ENCODE peak calls at places on chromosomes 11 and 22, in four cellular contexts. I, O, L and Q are unnamed samples. For H3K36me3, the result is how much of the 10 kb centered on the place peaks cover.

GRCh38 chr11:36513965-36514364 is 3.9 kb upstream of the TRAF6 start:
- DNase-seq in L (no peak), I (no peak), O (no peak), Q (no peak)

GRCh38 chr11:102940714-102941588 is 14.6 kb downstream of the MMP13 start:
- DNase-seq in I (peak), L (peak), O (no peak), Q (no peak)

GRCh38 chr11:2808850-2809847 is 76.4 kb downstream of the CDKN1C start:
- DNase-seq in O (no peak), I (no peak), L (no peak), Q (no peak)

GRCh38 chr22:49298834-49299750 is 528.6 kb downstream of the BRD1 start:
- DNase-seq in L (no peak), O (peak), I (no peak), Q (peak)

GRCh38 chr11:12678092-12678491 is 3.9 kb downstream of the TEAD1 start:
- DNase-seq in O (no peak), L (no peak), I (no peak), Q (no peak)

GRCh38 chr22:40665312-40665711 is 14.0 kb upstream of the MCHR1 start:
- DNase-seq in L (no peak), I (no peak), O (peak), Q (peak)

GRCh38 chr11:56353991-56354390 is at the start of gene OR8J1:
- DNase-seq in L (no peak), O (no peak), I (no peak), Q (no peak)

GRCh38 chr11:15920856-15921629 is 435.3 kb downstream of the SOX6 start:
- DNase-seq in O (peak), I (no peak), L (no peak), Q (no peak)

GRCh38 chr22:33221566-33221965 is 163.4 kb upstream of the SYN3 start:
- DNase-seq in O (no peak), I (no peak), L (no peak), Q (no peak)

GRCh38 chr11:7449841-7450214 is 35.5 kb upstream of the OLFML1 start:
- DNase-seq in L (no peak), O (no peak), I (no peak), Q (no peak)

GRCh38 chr11:75352417-75353206 is 1.2 kb upstream of the ARRB1 start:
- DNase-seq in L (no peak), O (peak), I (no peak), Q (no peak)

GRCh38 chr11:23403210-23404185 is 543.2 kb upstream of the CCDC179 start:
- DNase-seq in I (no peak), O (no peak), L (no peak), Q (no peak)

GRCh38 chr11:13029872-13030271 is 20.8 kb downstream of the RASSF10 start:
- DNase-seq in I (no peak), O (no peak), L (no peak), Q (no peak)

GRCh38 chr11:74620537-74620936 is 28.2 kb downstream of the POLD3 start:
- DNase-seq in O (no peak), L (no peak), I (no peak), Q (no peak)

GRCh38 chr11:129768356-129768755 is 47.3 kb upstream of the TMEM45B start:
- DNase-seq in I (no peak), L (no peak), O (no peak), Q (no peak)

GRCh38 chr11:43116071-43116470 is 195.7 kb upstream of the API5 start:
- DNase-seq in O (no peak), L (no peak), I (no peak), Q (no peak)

GRCh38 chr11:12674936-12675696 is 895 bp downstream of the TEAD1 start:
- DNase-seq in L (peak), I (no peak), O (peak), Q (no peak)

GRCh38 chr11:80261776-80262175 is 820.9 kb upstream of the TENM4 start:
- DNase-seq in O (no peak), I (no peak), L (no peak), Q (no peak)

GRCh38 chr11:15667127-15667725 is 552.5 kb downstream of the INSC start:
- DNase-seq in O (no peak), I (no peak), L (no peak), Q (no peak)

GRCh38 chr11:3840289-3840869 is 380 bp downstream of the RHOG start:
- DNase-seq in O (peak), L (peak), I (no peak), Q (no peak)

GRCh38 chr11:57379732-57380131 is 1.2 kb downstream of the PRG3 start:
- DNase-seq in O (no peak), L (no peak), I (peak), Q (no peak)

GRCh38 chr11:65437436-65438227 is 15.0 kb downstream of the NEAT1 start:
- DNase-seq in L (no peak), I (no peak), O (peak), Q (peak)

GRCh38 chr22:44202261-44202789 is 21.6 kb downstream of the PARVG start:
- DNase-seq in I (no peak), O (no peak), L (no peak), Q (no peak)

GRCh38 chr11:35040221-35040942 is 98.6 kb upstream of the CD44 start:
- DNase-seq in I (peak), O (no peak), L (peak), Q (no peak)

GRCh38 chr11:70348608-70349007 is 49.7 kb upstream of the CTTN start:
- DNase-seq in O (no peak), L (no peak), I (no peak), Q (no peak)

GRCh38 chr22:21826204-21826603 is 41.2 kb downstream of the MAPK1 start:
- DNase-seq in O (no peak), I (no peak), L (no peak), Q (no peak)

GRCh38 chr22:17919276-17920144 is 104.9 kb downstream of the MICAL3 start:
- DNase-seq in L (no peak), I (no peak), O (no peak), Q (no peak)

GRCh38 chr11:62974848-62975522 is 9.8 kb downstream of the SLC22A6 start:
- DNase-seq in L (no peak), I (no peak), O (no peak), Q (no peak)

GRCh38 chr11:76523786-76524436 is 79.1 kb downstream of the EMSY start:
- DNase-seq in I (no peak), O (no peak), L (no peak), Q (no peak)

GRCh38 chr11:76524461-76524860 is 79.6 kb downstream of the EMSY start:
- DNase-seq in L (no peak), I (no peak), O (no peak), Q (no peak)

GRCh38 chr11:76526878-76527277 is 82.1 kb downstream of the EMSY start:
- DNase-seq in I (no peak), L (no peak), O (no peak), Q (no peak)

GRCh38 chr11:76523147-76523546 is 78.3 kb downstream of the EMSY start:
- DNase-seq in O (no peak), I (no peak), L (no peak), Q (no peak)

DNA sequence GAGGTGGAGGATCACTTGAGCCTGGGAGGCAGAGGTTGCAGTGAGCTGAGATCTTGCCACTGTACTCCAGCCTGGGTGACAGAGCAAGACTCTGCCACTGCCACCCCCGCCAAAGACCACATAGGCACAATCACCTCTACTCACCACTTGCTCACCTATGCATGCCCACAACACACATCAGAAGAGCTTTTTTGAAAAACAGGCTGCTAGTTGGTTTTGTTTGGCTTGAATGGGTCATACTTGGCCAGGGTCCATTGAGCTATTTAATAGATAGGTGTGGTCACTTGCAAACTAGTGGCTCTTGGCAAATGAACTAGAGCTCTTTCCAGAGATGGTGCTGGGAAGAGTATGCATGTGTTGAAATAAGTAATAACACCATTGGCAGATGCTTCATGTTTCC is 80.1 kb downstream of the EMSY start:
- DNase-seq in L (no peak), O (no peak), I (peak), Q (peak)
- H3K36me3 ChIP-seq in L (half or more), O (under half), I (under half), Q (under half)

GRCh38 chr22:39422101-39422500 is 22.5 kb downstream of the TAB1 start:
- DNase-seq in I (no peak), O (no peak), L (no peak), Q (no peak)
- H3K36me3 ChIP-seq in I (under half), O (half or more), L (half or more), Q (half or more)

GRCh38 chr11:33062137-33062536 is 22.8 kb downstream of the TCP11L1 start:
- DNase-seq in O (no peak), L (no peak), I (no peak), Q (no peak)
- H3K36me3 ChIP-seq in O (half or more), L (half or more), I (under half), Q (half or more)

GRCh38 chr11:110250168-110250567 is 46.2 kb downstream of the RDX start:
- DNase-seq in L (no peak), O (no peak), I (no peak), Q (no peak)

GRCh38 chr11:110251837-110252236 is 44.6 kb downstream of the RDX start:
- DNase-seq in I (peak), L (no peak), O (no peak), Q (no peak)

GRCh38 chr11:110249066-110249465 is 47.3 kb downstream of the RDX start:
- DNase-seq in O (no peak), I (no peak), L (peak), Q (no peak)

DNA sequence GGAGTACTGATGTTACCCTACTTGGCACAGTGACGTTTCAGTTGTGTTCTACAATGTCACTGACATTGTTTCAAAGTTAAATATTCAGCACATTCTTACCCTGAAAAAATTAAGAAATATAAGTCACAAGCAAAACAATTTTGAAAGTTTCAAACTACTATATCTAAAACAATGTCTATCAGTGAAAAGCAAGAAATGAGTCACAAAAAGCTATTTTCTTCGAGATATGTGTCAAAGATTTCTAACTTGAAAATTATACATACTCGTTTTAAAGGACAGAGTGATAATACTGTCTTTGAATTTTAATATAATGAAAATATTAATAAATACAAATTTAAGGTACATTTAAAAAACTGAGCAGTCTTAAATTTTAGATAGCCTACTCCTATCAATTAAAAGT is 42.9 kb downstream of the RDX start:
- DNase-seq in L (no peak), O (no peak), I (no peak), Q (no peak)
- H3K36me3 ChIP-seq in L (under half), O (under half), I (half or more), Q (under half)

GRCh38 chr11:78214331-78215194 is 25.8 kb downstream of the USP35 start:
- DNase-seq in I (no peak), O (peak), L (no peak), Q (no peak)
- H3K36me3 ChIP-seq in I (under half), O (half or more), L (under half), Q (under half)

GRCh38 chr22:38740116-38740723 is 15.6 kb downstream of the SUN2 start:
- DNase-seq in I (no peak), O (no peak), L (no peak), Q (no peak)

GRCh38 chr22:38741576-38741975 is 14.2 kb downstream of the SUN2 start:
- DNase-seq in L (no peak), I (no peak), O (no peak), Q (no peak)

GRCh38 chr22:38741166-38741565 is 14.6 kb downstream of the SUN2 start:
- DNase-seq in O (no peak), I (no peak), L (no peak), Q (no peak)

GRCh38 chr22:38739300-38740055 is 16.3 kb downstream of the SUN2 start:
- DNase-seq in I (no peak), L (no peak), O (no peak), Q (no peak)

GRCh38 chr22:38740754-38741153 is 15.0 kb downstream of the SUN2 start:
- DNase-seq in O (no peak), I (no peak), L (no peak), Q (no peak)
- H3K36me3 ChIP-seq in O (half or more), I (under half), L (half or more), Q (half or more)

GRCh38 chr11:61836193-61836592 is 8.1 kb downstream of the FADS2 start:
- DNase-seq in L (no peak), I (no peak), O (no peak), Q (no peak)
- H3K36me3 ChIP-seq in L (under half), I (under half), O (under half), Q (under half)

GRCh38 chr11:10777393-10777793 is 26.3 kb downstream of the CTR9 start:
- DNase-seq in I (no peak), O (no peak), L (no peak), Q (no peak)
- H3K36me3 ChIP-seq in I (under half), O (half or more), L (half or more), Q (half or more)